ENCODE peak calls at places on chromosomes 1 and 21, in four cellular contexts. One of them, this sample, is unnamed.
A peak's percentile ranks its signal among the peaks of the same experiment; 100 is the strongest.

GRCh38 chr1:31799895-31800676 is 15.7 kb downstream of the SPOCD1 start:
- DNase-seq in lung: no peak
- DNase-seq in CD4-positive, CD25-positive, alpha-beta regulatory T cell: no peak
- DNase-seq in PC-3: no peak
- DNase-seq in this sample: no peak

GRCh38 chr1:14926214-14926613 is 227.3 kb upstream of the TMEM51 start:
- DNase-seq in lung: no peak
- DNase-seq in CD4-positive, CD25-positive, alpha-beta regulatory T cell: no peak
- DNase-seq in PC-3: no peak
- DNase-seq in this sample: no peak

GRCh38 chr1:22122273-22123070 is 20.4 kb downstream of the WNT4 start:
- DNase-seq in lung: no peak
- DNase-seq in CD4-positive, CD25-positive, alpha-beta regulatory T cell: no peak
- DNase-seq in PC-3: no peak
- DNase-seq in this sample: no peak

GRCh38 chr1:177780096-177780700 is 189.7 kb downstream of the SEC16B start:
- DNase-seq in lung: no peak
- DNase-seq in CD4-positive, CD25-positive, alpha-beta regulatory T cell: no peak
- DNase-seq in PC-3: peak; percentile 73
- DNase-seq in this sample: peak; percentile 20

GRCh38 chr1:165364432-165365133 is 8.1 kb upstream of the LMX1A start:
- DNase-seq in lung: no peak
- DNase-seq in CD4-positive, CD25-positive, alpha-beta regulatory T cell: no peak
- DNase-seq in PC-3: peak; percentile 69
- DNase-seq in this sample: peak; percentile 60

GRCh38 chr1:180522204-180522497 is 19.8 kb upstream of the ACBD6 start:
- DNase-seq in lung: no peak
- DNase-seq in CD4-positive, CD25-positive, alpha-beta regulatory T cell: no peak
- DNase-seq in PC-3: no peak
- DNase-seq in this sample: peak; percentile 50

GRCh38 chr1:158019177-158019868 is 25.9 kb downstream of the KIRREL1 start:
- DNase-seq in lung: peak; percentile 67
- DNase-seq in CD4-positive, CD25-positive, alpha-beta regulatory T cell: no peak
- DNase-seq in PC-3: peak; percentile 96
- DNase-seq in this sample: no peak

GRCh38 chr1:234927968-234928635 is 200.5 kb downstream of the TOMM20 start:
- DNase-seq in lung: no peak
- DNase-seq in CD4-positive, CD25-positive, alpha-beta regulatory T cell: no peak
- DNase-seq in PC-3: no peak
- DNase-seq in this sample: no peak

GRCh38 chr21:28624626-28625025 is 368.1 kb downstream of the LTN1 start:
- DNase-seq in lung: no peak
- DNase-seq in CD4-positive, CD25-positive, alpha-beta regulatory T cell: no peak
- DNase-seq in PC-3: peak; percentile 86
- DNase-seq in this sample: peak; percentile 59

GRCh38 chr21:20882462-20883415 is 115.5 kb upstream of the NCAM2 start:
- DNase-seq in lung: no peak
- DNase-seq in CD4-positive, CD25-positive, alpha-beta regulatory T cell: no peak
- DNase-seq in PC-3: peak; percentile 64
- DNase-seq in this sample: no peak

GRCh38 chr1:167669209-167670139 is 39.4 kb downstream of the RCSD1 start:
- DNase-seq in lung: no peak
- DNase-seq in CD4-positive, CD25-positive, alpha-beta regulatory T cell: no peak
- DNase-seq in PC-3: no peak
- DNase-seq in this sample: no peak
- H3K27ac ChIP-seq in lung: peak overlapping the region; percentile 36
- H3K27ac ChIP-seq in CD4-positive, CD25-positive, alpha-beta regulatory T cell: no peak overlapping the region
- H3K27ac ChIP-seq in PC-3: no peak overlapping the region
- H3K27ac ChIP-seq in this sample: no peak overlapping the region

GRCh38 chr1:100627936-100628335 is 90.0 kb downstream of the GPR88 start:
- DNase-seq in lung: no peak
- DNase-seq in CD4-positive, CD25-positive, alpha-beta regulatory T cell: no peak
- DNase-seq in PC-3: no peak
- DNase-seq in this sample: no peak

GRCh38 chr1:100626397-100626796 is 88.5 kb downstream of the GPR88 start:
- DNase-seq in lung: no peak
- DNase-seq in CD4-positive, CD25-positive, alpha-beta regulatory T cell: no peak
- DNase-seq in PC-3: peak; percentile 67
- DNase-seq in this sample: no peak

GRCh38 chr1:100627018-100627716 is 89.2 kb downstream of the GPR88 start:
- DNase-seq in lung: no peak
- DNase-seq in CD4-positive, CD25-positive, alpha-beta regulatory T cell: no peak
- DNase-seq in PC-3: peak; percentile 86
- DNase-seq in this sample: no peak

GRCh38 chr1:100629391-100629790 is 90.2 kb upstream of the VCAM1 start:
- DNase-seq in lung: no peak
- DNase-seq in CD4-positive, CD25-positive, alpha-beta regulatory T cell: no peak
- DNase-seq in PC-3: peak; percentile 48
- DNase-seq in this sample: no peak

DNA sequence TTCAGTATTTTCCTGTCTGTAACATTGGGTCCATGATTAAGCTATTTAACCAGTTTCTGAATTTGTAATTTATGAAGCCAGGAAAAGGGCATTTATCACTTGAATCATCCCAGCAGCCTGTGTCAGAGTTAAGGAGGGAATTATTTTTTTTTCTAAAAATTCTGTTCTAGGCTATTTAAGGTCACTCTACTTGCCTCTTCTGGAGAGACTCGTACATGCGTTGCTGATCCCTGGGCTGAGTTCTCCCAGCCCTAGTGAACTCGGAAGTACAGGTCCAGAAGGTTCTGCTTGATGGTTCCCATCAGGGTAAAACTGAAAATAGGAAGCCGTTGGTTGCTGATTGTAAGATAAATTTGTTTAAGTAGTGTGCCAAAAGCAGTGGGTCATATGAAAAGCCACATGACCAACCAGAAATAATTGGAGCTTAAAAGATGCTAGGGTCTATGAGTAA is 90.7 kb downstream of the GPR88 start:
- DNase-seq in lung: no peak
- DNase-seq in CD4-positive, CD25-positive, alpha-beta regulatory T cell: no peak
- DNase-seq in PC-3: no peak
- DNase-seq in this sample: no peak
- H3K27ac ChIP-seq in lung: no peak overlapping the region
- H3K27ac ChIP-seq in CD4-positive, CD25-positive, alpha-beta regulatory T cell: no peak overlapping the region
- H3K27ac ChIP-seq in PC-3: peak overlapping the region; percentile 90
- H3K27ac ChIP-seq in this sample: no peak overlapping the region

DNA sequence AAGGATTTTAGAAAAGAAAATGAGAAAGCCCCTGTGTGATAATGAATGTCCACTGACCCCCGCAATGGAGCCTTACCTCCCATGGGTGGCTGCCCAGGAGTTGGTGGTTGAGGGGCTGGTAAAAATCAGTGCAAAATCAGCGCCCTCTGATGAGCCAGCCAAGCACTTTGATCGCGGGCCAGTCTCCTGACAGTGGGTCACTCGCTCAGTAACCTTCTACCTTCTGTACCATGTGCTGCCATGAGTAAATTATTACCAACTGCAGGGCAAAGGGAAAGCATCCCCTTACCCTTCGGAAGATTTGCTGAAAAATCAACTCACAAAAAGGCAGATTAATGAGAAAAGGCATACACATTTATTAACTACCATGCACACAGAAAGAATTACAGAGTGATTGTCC is 58.8 kb downstream of the KCNK1 start:
- DNase-seq in lung: no peak
- DNase-seq in CD4-positive, CD25-positive, alpha-beta regulatory T cell: no peak
- DNase-seq in PC-3: no peak
- DNase-seq in this sample: no peak
- H3K27ac ChIP-seq in lung: no peak overlapping the region
- H3K27ac ChIP-seq in CD4-positive, CD25-positive, alpha-beta regulatory T cell: no peak overlapping the region
- H3K27ac ChIP-seq in PC-3: no peak overlapping the region
- H3K27ac ChIP-seq in this sample: no peak overlapping the region

GRCh38 chr21:32306021-32306780 is 7.5 kb downstream of the MRAP start:
- DNase-seq in lung: no peak
- DNase-seq in CD4-positive, CD25-positive, alpha-beta regulatory T cell: no peak
- DNase-seq in PC-3: no peak
- DNase-seq in this sample: no peak
- H3K27ac ChIP-seq in lung: no peak overlapping the region
- H3K27ac ChIP-seq in CD4-positive, CD25-positive, alpha-beta regulatory T cell: no peak overlapping the region
- H3K27ac ChIP-seq in PC-3: no peak overlapping the region
- H3K27ac ChIP-seq in this sample: no peak overlapping the region

This sample was measured in epithelial cell of prostate.